ENCODE peak calls at places on chromosomes 3 and 15, in six cellular contexts. T is IMR-90, D is mammary epithelial cell, A is suprapubic skin, W is left lung, Q is right cardiac atrium. H is an unnamed sample.
A peak's percentile ranks its signal among the peaks of the same experiment; 100 is the strongest.

GRCh38 chr3:149343951-149344350 is 10.5 kb upstream of the TM4SF18 start:
- DNase-seq in T (no peak), D (no peak), A (no peak), W (no peak), Q (no peak), H (no peak)

GRCh38 chr15:31464216-31465082 is 137.8 kb downstream of the KLF13 start:
- DNase-seq in T (no peak), D (no peak), A (peak; percentile 65), W (no peak), Q (no peak), H (no peak)

GRCh38 chr15:75725021-75725718 is 12.5 kb upstream of the CSPG4 start:
- DNase-seq in T (no peak), D (no peak), A (no peak), W (peak; percentile 58), Q (no peak), H (no peak)

GRCh38 chr15:36841154-36841553 is 259.2 kb downstream of the MEIS2 start:
- DNase-seq in T (no peak), D (no peak), A (no peak), W (no peak), Q (no peak), H (no peak)

GRCh38 chr3:101219842-101220560 is 100.4 kb downstream of the IMPG2 start:
- DNase-seq in T (no peak), D (no peak), A (no peak), W (no peak), Q (no peak), H (no peak)

GRCh38 chr3:122944671-122945151 is 82.9 kb downstream of the SEMA5B start:
- DNase-seq in T (no peak), D (peak; percentile 45), A (no peak), W (no peak), Q (no peak), H (no peak)

GRCh38 chr3:131699001-131699400 is 196.2 kb upstream of the MRPL3 start:
- DNase-seq in T (no peak), D (no peak), A (no peak), W (no peak), Q (no peak), H (no peak)

GRCh38 chr3:63908081-63908736 is 4.0 kb downstream of the SCAANT1 start:
- DNase-seq in T (peak; percentile 42), D (no peak), A (no peak), W (no peak), Q (no peak), H (no peak)

GRCh38 chr3:32399030-32399620 is 7.5 kb downstream of the CMTM7 start:
- DNase-seq in T (peak; percentile 60), D (peak; percentile 38), A (no peak), W (no peak), Q (no peak), H (no peak)

GRCh38 chr3:11610044-11610671 is 33.6 kb downstream of the VGLL4 start:
- DNase-seq in T (peak; percentile 65), D (peak; percentile 67), A (no peak), W (no peak), Q (peak; percentile 73), H (no peak)
- H3K4me3 ChIP-seq in T (no peak overlapping the region), D (no peak overlapping the region), A (no peak overlapping the region), W (no peak overlapping the region), Q (no peak overlapping the region), H (no peak overlapping the region)

GRCh38 chr3:193980326-193980725 is 155.6 kb upstream of the HES1 start:
- DNase-seq in T (no peak), D (no peak), A (no peak), W (no peak), Q (no peak), H (no peak)

GRCh38 chr3:193980905-193981304 is 155.0 kb upstream of the HES1 start:
- DNase-seq in T (no peak), D (no peak), A (no peak), W (no peak), Q (no peak), H (no peak)

GRCh38 chr3:193983846-193984245 is 152.1 kb upstream of the HES1 start:
- DNase-seq in T (no peak), D (no peak), A (no peak), W (no peak), Q (no peak), H (no peak)

GRCh38 chr3:193982258-193982659 is 153.7 kb upstream of the HES1 start:
- DNase-seq in T (no peak), D (peak; percentile 61), A (peak; percentile 88), W (peak; percentile 84), Q (peak; percentile 90), H (peak; percentile 25)

GRCh38 chr3:193981534-193981933 is 154.4 kb upstream of the HES1 start:
- DNase-seq in T (no peak), D (no peak), A (no peak), W (no peak), Q (no peak), H (no peak)
- H3K4me1 ChIP-seq in T (no peaks in the 10 kb centered on the region), D (peaks cover 18% of the 10 kb centered on the region), A (peaks cover 69% of the 10 kb centered on the region), W (peaks cover 24% of the 10 kb centered on the region), Q (peaks cover 10% of the 10 kb centered on the region), H (no peaks in the 10 kb centered on the region)

DNA sequence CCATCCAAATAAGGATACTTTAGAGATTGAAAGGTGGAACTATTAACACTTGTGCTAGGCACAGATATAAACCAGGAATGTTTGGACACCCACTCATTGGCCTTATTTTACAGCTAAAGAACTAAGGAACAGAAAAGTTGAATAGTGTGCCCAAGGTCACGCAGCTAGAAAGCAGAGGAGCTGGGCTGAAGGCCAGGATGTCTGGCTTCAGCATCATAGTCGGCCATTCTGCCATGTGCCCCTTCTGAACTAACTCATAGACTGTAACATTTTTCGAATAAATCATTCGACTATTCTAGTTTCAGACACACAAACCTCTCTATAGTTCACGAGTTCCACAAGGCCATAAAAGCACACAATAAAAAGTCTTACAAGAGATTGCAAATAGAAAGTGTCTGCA is 71.1 kb downstream of the SUMF1 start:
- DNase-seq in T (no peak), D (no peak), A (no peak), W (no peak), Q (no peak), H (no peak)
- H3K27ac ChIP-seq in T (no peak overlapping the region), D (no peak overlapping the region), A (no peak overlapping the region), W (no peak overlapping the region), Q (no peak overlapping the region), H (no peak overlapping the region)

GRCh38 chr15:38521316-38521715 is 43.3 kb downstream of the RASGRP1 start:
- DNase-seq in T (no peak), D (no peak), A (no peak), W (no peak), Q (no peak), H (no peak)
- H3K4me3 ChIP-seq in T (no peak overlapping the region), D (no peak overlapping the region), A (no peak overlapping the region), W (no peak overlapping the region), Q (no peak overlapping the region), H (no peak overlapping the region)

DNA sequence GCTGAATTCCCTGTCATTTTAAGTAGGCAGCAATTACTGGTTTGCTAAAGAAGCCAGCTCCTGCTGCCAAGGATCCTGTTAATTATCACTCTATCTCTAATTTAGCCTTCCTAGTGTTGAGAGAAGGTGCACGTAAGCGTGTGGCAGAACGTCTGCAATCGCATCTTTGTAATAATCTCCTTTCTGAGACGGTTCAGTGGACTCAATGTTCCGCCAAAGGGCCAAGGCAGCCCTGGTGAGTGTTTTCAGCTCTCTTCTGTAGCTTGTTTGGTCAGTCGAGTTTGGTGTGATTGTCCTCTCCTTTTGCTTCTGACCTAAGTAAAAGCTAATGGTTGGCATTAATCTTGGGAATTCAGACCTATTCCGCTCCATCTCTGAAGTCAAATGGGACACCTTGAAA is 24.2 kb downstream of the MITF start:
- DNase-seq in T (no peak), D (no peak), A (no peak), W (no peak), Q (no peak), H (no peak)
- H3K4me1 ChIP-seq in T (peaks cover 24% of the 10 kb centered on the region), D (peaks cover 36% of the 10 kb centered on the region), A (peaks cover 67% of the 10 kb centered on the region), W (peaks cover 36% of the 10 kb centered on the region), Q (peaks cover 8% of the 10 kb centered on the region), H (peaks cover 48% of the 10 kb centered on the region)

DNA sequence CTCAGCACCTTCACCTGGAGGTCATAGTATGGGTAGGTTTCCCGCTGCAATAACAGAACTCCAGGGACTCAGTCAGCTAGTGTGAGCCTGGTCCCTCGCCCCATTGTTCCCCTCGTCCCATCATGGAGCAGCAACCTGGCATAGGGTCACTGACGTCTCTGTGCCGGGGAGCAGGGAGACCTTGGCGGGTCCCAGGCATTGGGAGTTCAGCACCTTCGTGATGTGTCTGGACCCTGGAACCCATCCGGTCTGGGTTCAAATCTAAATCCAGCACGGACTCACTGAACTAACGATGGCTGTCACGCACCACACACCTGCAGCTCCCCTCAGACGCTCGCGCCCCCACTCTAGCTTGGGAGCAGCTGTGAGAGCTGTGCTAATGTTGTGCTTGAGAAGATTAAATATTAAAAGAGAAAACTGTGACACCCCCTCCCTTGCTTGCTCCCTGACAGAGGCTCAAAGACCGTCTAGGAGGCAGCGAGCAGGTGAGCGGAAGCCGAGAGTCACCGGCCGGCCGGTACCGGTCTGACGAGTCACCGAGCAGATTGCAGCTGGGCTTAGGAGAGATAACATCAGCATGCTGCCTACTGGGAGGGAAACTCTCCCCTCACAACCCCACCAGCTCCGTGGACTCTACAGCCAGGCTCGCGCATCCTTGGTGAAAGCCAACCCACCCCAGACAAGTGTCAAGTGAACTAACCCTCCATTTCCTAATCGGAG is 730 bp downstream of the PLA2G4F start:
- DNase-seq in T (no peak), D (peak; percentile 32), A (peak; percentile 66), W (no peak), Q (no peak), H (peak; percentile 49)
- H3K27ac ChIP-seq in T (no peak overlapping the region), D (no peak overlapping the region), A (peak overlapping the region; percentile 83), W (peak overlapping the region; percentile 65), Q (no peak overlapping the region), H (peak overlapping the region; percentile 69)